ENCODE peak calls at places on chromosomes 12 and 14, in four cellular contexts. L is stomach, T is tibial nerve, C is H1. F is an unnamed sample. For H3K4me1, the result is how much of the 10 kb centered on the place peaks cover.

GRCh38 chr12:28489256-28489655 is 299.0 kb downstream of the CCDC91 start:
- DNase-seq in T (no peak), C (no peak), L (no peak), F (no peak)

GRCh38 chr14:58298880-58299664 is 717 bp downstream of the ARID4A start:
- DNase-seq in C (peak), T (no peak), L (peak), F (peak)

GRCh38 chr12:85575115-85576096 is 260.8 kb downstream of the RASSF9 start:
- DNase-seq in T (peak), L (peak), C (peak), F (no peak)

GRCh38 chr14:81435578-81436295 is 35.6 kb upstream of the STON2 start:
- DNase-seq in L (peak), C (peak), T (no peak), F (no peak)

GRCh38 chr14:32808574-32809098 is 130.0 kb upstream of the NPAS3 start:
- DNase-seq in C (no peak), L (no peak), T (no peak), F (no peak)

GRCh38 chr12:74988156-74988555 is 221.5 kb downstream of the KCNC2 start:
- DNase-seq in T (no peak), C (no peak), L (no peak), F (no peak)

GRCh38 chr14:29925106-29925722 is 2.4 kb downstream of the PRKD1 start:
- DNase-seq in C (no peak), L (no peak), T (no peak), F (no peak)

GRCh38 chr12:65269603-65270002 is 8.9 kb upstream of the MSRB3 start:
- DNase-seq in L (no peak), T (no peak), C (no peak), F (no peak)

GRCh38 chr12:5040368-5040767 is 3.3 kb upstream of the KCNA5 start:
- DNase-seq in L (no peak), C (no peak), T (no peak), F (no peak)

GRCh38 chr14:104559043-104559768 is 20.4 kb upstream of the C14orf180 start:
- DNase-seq in L (no peak), C (no peak), T (no peak), F (no peak)

GRCh38 chr12:3999904-4000303 is 126.7 kb upstream of the PARP11 start:
- DNase-seq in L (no peak), T (no peak), C (no peak), F (no peak)

GRCh38 chr14:64196668-64197411 is 97.3 kb downstream of the ESR2 start:
- DNase-seq in C (peak), T (no peak), L (peak), F (no peak)

GRCh38 chr12:109696485-109697269 is 16.9 kb upstream of the FAM222A start:
- DNase-seq in L (no peak), T (no peak), C (no peak), F (no peak)

GRCh38 chr12:88336071-88336768 is 194.1 kb downstream of the TMTC3 start:
- DNase-seq in T (no peak), L (no peak), C (no peak), F (no peak)

GRCh38 chr14:44961151-44961729 is 507 bp downstream of the KLHL28 start:
- DNase-seq in C (no peak), T (no peak), L (peak), F (peak)

GRCh38 chr14:64501326-64502171 is 2.1 kb downstream of the ZBTB25 start:
- DNase-seq in T (peak), C (no peak), L (peak), F (no peak)

DNA sequence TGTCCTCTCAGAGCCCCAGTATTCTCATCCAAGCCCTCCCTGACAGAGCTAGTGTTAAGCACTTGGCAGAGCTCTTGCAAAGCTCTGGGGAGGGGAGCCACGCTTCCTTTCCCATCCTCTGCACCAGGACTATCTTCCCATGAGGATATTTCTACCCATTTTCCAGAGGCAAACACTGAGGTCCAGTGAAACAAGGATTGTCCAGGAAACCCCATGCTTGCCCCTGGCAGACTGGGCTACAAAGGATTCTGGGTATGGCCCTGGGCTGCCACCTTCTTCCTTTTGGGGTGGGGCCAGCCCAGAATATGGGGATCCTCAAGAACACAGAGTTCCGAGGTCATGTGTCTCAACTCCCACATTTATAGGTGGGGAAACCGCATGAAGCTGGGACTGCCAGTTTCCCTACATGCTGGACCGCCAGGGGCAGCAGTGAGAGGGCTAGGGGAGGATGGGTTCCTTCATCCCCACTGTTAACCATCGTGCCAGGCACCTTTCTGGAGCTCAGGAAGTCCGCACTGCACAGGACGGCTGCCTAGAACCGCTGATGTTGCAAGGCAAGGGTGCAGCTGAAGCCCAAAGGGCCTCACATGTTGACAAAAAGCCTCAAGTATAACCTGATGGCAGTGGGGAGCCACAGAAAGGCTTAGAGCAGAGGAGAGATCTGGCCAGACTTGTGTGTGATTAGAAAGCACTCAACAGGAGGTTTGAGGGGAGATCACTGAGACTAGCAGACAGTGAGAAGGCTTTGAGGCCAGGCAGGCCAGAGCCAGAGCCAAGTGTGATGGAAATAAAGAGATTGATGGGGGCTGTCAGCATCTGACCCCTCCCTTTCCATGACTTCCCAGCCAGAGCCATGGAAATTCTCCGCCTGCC is 5.5 kb upstream of the CCDC85C start:
- DNase-seq in T (no peak), C (no peak), L (no peak), F (no peak)
- TF ChIP-seq CTCF in T (peak), C (no peak), L (peak), F (no peak)

DNA sequence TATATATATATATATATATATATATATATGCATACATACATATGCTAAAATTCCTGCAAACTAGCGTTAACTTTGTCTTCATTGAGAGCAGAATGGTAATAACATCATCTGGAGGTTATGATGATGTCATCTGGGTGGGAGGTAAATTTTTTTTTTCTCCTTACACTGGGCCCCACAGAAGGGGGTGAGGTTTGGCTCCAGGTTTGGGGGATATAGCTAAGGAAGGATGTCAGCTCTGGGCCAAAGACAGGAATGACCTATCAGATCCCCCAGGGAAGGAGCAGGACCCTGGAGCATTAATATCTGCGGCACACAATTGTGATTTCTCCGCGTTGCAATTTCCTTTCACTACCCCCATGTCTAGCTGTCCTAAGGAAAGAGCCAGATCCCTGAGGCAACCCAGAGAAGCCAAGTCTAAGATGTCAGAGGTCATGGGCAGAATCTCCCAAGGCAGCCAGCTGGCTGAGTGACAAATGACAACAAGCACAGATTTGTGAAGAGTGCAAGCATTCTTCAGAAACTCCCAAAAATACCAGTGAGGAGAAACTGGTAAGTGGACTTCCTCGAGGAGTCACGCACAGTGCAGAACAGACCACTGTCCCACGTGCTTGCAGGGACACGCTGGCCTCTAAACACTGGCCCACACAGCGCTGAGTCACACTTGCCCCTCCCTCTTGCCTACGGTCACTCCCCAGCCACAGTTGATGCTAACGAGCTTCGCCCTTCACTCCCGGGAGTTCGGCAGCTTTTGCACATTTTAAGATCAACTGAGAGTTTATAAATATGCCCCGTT is 9.9 kb downstream of the UBC start:
- DNase-seq in T (peak), L (peak), C (no peak), F (peak)
- TF ChIP-seq POLR2A in T (peak), L (no peak), C (no peak), F (no peak)

DNA sequence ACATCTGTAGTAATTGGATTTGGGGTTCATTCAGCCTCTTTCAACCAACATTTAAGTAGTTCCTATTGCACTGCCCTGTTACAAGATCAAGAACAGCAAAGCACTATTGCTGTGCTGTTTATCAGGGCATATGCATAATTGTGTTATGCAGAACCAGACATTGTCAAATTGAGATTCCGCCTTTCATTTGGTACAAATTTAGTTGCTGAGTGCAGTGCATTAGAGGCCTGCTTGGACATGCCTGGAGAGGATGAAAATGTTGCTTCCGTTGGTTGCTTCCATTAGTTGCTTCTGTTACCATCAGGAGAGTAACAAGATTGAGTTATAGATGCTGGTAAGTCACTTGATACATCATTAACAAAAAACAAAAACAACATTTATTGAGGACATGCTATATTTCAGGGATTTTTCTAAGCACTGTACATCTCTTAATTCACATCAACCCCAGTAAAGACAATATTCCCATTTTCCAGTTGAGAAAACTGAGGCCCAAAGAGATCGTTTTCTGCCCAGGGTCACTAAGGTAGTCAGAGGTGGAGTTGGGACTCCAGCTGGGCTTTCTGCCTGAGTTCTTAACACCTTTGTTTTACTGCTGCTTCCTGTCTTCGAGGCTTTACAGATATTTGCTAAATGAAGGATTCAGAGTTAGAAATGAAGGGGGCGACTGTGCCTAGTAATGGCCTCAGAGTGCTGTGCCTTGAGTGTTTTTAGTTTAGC is 79.3 kb downstream of the PPP2R5C start:
- DNase-seq in T (no peak), C (no peak), L (no peak), F (no peak)
- H3K4me1 ChIP-seq in T (under half), C (under half), L (half or more), F (under half)

GRCh38 chr14:22319526-22320352 is 269.3 kb downstream of the DAD1 start:
- DNase-seq in C (no peak), T (peak), L (peak), F (no peak)
- TF ChIP-seq CTCF in C (peak), T (peak), L (peak), F (peak)

GRCh38 chr14:22829661-22830328 is at the start of gene MRPL52:
- DNase-seq in C (peak), L (peak), T (peak), F (peak)
- TF ChIP-seq POLR2A in C (peak), L (no peak), T (no peak), F (no peak)

GRCh38 chr14:75046275-75046674 is 5.0 kb downstream of the MLH3 start:
- DNase-seq in T (no peak), C (no peak), L (no peak), F (no peak)
- H3K4me1 ChIP-seq in T (under half), C (under half), L (half or more), F (under half)

GRCh38 chr14:102040153-102040552 is 46.7 kb downstream of the HSP90AA1 start:
- DNase-seq in T (no peak), L (no peak), C (no peak), F (no peak)

GRCh38 chr14:102044566-102044965 is 42.3 kb downstream of the HSP90AA1 start:
- DNase-seq in C (no peak), T (no peak), L (no peak), F (no peak)

GRCh38 chr14:102042699-102043098 is 44.1 kb downstream of the HSP90AA1 start:
- DNase-seq in L (no peak), C (no peak), T (no peak), F (no peak)

GRCh38 chr14:102046337-102047278 is 40.2 kb downstream of the HSP90AA1 start:
- DNase-seq in C (peak), L (peak), T (peak), F (peak)

DNA sequence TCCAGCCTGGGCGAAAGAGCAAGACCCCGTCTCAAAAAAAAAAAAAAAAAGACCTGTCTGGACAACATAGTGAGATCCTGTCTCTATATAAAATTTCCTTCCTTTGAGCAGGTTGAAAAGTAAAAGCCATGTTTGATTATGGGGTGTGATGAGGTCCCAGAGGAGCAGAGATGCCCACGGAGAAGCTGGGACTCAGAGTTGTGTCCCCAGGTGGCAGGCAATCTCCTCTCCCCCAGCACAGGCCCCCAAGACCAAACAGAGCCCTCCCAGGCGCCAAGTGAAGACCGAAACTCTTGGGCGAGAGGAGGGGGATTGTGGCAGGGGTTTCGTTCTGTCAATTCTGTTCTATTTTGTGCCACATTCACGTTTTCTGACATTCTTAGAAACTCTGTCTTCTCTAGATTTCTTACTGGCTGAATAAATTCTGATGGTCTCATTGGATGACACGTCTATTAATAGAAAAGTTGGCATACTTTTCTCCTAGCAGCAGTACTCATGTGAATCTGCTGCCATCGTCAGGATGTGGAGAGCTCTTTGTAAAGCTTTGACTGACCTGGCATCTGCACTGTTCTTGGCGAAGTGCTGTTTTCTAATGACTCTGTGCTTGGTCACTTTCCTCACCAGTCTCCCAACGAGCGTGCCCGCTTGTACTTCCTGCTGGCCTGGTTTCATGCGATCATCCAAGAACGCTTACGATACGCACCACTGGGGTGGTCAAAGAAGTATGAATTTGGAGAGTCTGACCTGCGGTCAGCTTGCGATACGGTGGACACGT is 43.4 kb downstream of the HSP90AA1 start:
- DNase-seq in T (no peak), L (no peak), C (no peak), F (no peak)
- TF ChIP-seq CTCF in T (no peak), L (no peak), C (no peak), F (no peak)

DNA sequence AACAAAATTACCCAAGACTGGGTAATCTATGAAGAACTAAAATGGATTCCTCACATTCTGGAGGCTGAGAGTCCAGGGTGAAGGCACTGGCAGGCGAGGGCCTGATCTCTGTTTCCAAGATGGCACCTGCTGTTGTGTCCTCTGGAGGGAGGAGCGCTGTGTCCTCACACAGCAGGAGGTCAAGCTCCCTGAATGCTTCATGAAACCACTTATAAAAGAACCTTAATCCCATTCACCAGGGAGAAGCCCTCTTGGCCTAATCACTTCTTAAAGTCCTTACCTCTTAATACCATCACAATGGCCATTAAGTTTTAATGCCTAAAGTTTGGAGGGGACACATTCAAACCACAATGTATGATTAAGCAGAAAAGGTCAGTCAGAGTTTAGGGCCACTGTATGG is 172.4 kb downstream of the EMP1 start:
- DNase-seq in L (no peak), T (no peak), C (peak), F (no peak)
- TF ChIP-seq POLR2A in L (no peak), T (no peak), C (no peak), F (no peak)